ENCODE peak calls at places on chromosomes 12 and 14, in six cellular contexts. F is GM20000, R is amygdala, L is T-helper 2 cell, E is lower leg skin, P is EL. I is an unnamed sample.

GRCh38 chr12:63766498-63766897 is 13.2 kb upstream of the RXYLT1 start:
- DNase-seq in F (no peak), R (no peak), L (no peak), E (no peak), P (no peak), I (no peak)

GRCh38 chr14:89720741-89721315 is 233.7 kb downstream of the EFCAB11 start:
- DNase-seq in F (peak; percentile 36), R (no peak), L (peak; percentile 22), E (no peak), P (no peak), I (peak; percentile 68)

GRCh38 chr12:92745874-92746553 is 43.2 kb downstream of the PLEKHG7 start:
- DNase-seq in F (no peak), R (peak; percentile 51), L (no peak), E (peak; percentile 93), P (peak; percentile 96), I (peak; percentile 82)

GRCh38 chr12:124143726-124144125 is 151.2 kb upstream of the RFLNA start:
- DNase-seq in F (no peak), R (no peak), L (no peak), E (no peak), P (no peak), I (no peak)

GRCh38 chr12:100753837-100754236 is 40.7 kb upstream of the ANO4 start:
- DNase-seq in F (no peak), R (no peak), L (no peak), E (no peak), P (no peak), I (no peak)

GRCh38 chr14:85315891-85316290 is 214.1 kb upstream of the FLRT2 start:
- DNase-seq in F (no peak), R (no peak), L (no peak), E (no peak), P (no peak), I (no peak)

GRCh38 chr12:220946-221550 is 7.1 kb upstream of the SLC6A12 start:
- DNase-seq in F (no peak), R (no peak), L (no peak), E (no peak), P (no peak), I (no peak)

GRCh38 chr12:110649341-110649847 is 35.5 kb downstream of the TCTN1 start:
- DNase-seq in F (no peak), R (no peak), L (no peak), E (no peak), P (no peak), I (no peak)

GRCh38 chr12:66103011-66103913 is 27.3 kb downstream of the LLPH start:
- DNase-seq in F (no peak), R (no peak), L (no peak), E (no peak), P (peak; percentile 51), I (no peak)

GRCh38 chr14:92039073-92039719 is 663 bp downstream of the TRIP11 start:
- DNase-seq in F (peak; percentile 38), R (peak; percentile 45), L (no peak), E (no peak), P (peak; percentile 80), I (no peak)

I was measured in tibial artery.